ENCODE peak calls at places on chromosome X, in four cellular contexts. S is breast epithelium, A is GM12878, P is prostate gland. Y is an unnamed sample.
A peak's percentile ranks its signal among the peaks of the same experiment; 100 is the strongest.

GRCh38 chrX:138128025-138128671 is 562.2 kb downstream of the ZIC3 start:
- DNase-seq in S (no peak), A (no peak), P (peak; percentile 4), Y (no peak)

GRCh38 chrX:150893936-150894335 is 4.5 kb downstream of the CD99L2 start:
- DNase-seq in P (no peak), A (no peak), S (no peak), Y (no peak)

GRCh38 chrX:17459008-17459407 is 84.0 kb downstream of the NHS start:
- DNase-seq in A (no peak), S (no peak), P (peak; percentile 8), Y (peak; percentile 76)

GRCh38 chrX:117215683-117216082 is 752.9 kb upstream of the CT83 start:
- DNase-seq in A (no peak), P (no peak), S (no peak), Y (no peak)

GRCh38 chrX:11367609-11368430 is 74.6 kb downstream of the AMELX start:
- DNase-seq in A (no peak), S (no peak), P (no peak), Y (no peak)

GRCh38 chrX:58025979-58026378 is 115.7 kb upstream of the ZXDA start:
- DNase-seq in P (peak; percentile 4), A (no peak), S (no peak), Y (no peak)

GRCh38 chrX:85815203-85815751 is 232.1 kb downstream of the CHM start:
- DNase-seq in A (no peak), S (no peak), P (no peak), Y (no peak)

GRCh38 chrX:19912-20571 is 261.1 kb upstream of the PLCXD1 start:
- DNase-seq in P (no peak), A (no peak), S (peak; percentile 37), Y (peak; percentile 58)

GRCh38 chrX:13051529-13052172 is 7.2 kb upstream of the FAM9C start:
- DNase-seq in P (no peak), A (peak; percentile 71), S (no peak), Y (no peak)

GRCh38 chrX:13923845-13924244 is 105.8 kb downstream of the GEMIN8 start:
- DNase-seq in P (no peak), A (no peak), S (no peak), Y (no peak)

GRCh38 chrX:133961046-133961445 is 24.3 kb downstream of the GPC3 start:
- DNase-seq in S (no peak), P (no peak), A (no peak), Y (no peak)

GRCh38 chrX:68938244-68939004 is 109.6 kb downstream of the EFNB1 start:
- DNase-seq in S (no peak), P (no peak), A (no peak), Y (no peak)

GRCh38 chrX:46447384-46447783 is 97.8 kb downstream of the ZNF674 start:
- DNase-seq in P (no peak), A (no peak), S (no peak), Y (no peak)

GRCh38 chrX:109714340-109714958 is 18.6 kb downstream of the ACSL4 start:
- DNase-seq in P (no peak), S (no peak), A (no peak), Y (no peak)

GRCh38 chrX:68428431-68428830 is 4.9 kb downstream of the OPHN1 start:
- DNase-seq in P (no peak), A (no peak), S (no peak), Y (no peak)

GRCh38 chrX:6227445-6227820 is 1.2 kb downstream of the NLGN4X start:
- DNase-seq in P (no peak), A (no peak), S (no peak), Y (no peak)

GRCh38 chrX:153454901-153455550 is 9.2 kb upstream of the TREX2 start:
- DNase-seq in P (no peak), S (no peak), A (no peak), Y (no peak)

GRCh38 chrX:96707829-96708228 is 23.2 kb downstream of the DIAPH2 start:
- DNase-seq in A (no peak), P (no peak), S (no peak), Y (no peak)

GRCh38 chrX:136574548-136574947 is 42.5 kb downstream of the VGLL1 start:
- DNase-seq in P (no peak), S (no peak), A (no peak), Y (no peak)

GRCh38 chrX:71103110-71103983 is 3.2 kb downstream of the CXorf65 start:
- DNase-seq in S (no peak), P (no peak), A (no peak), Y (no peak)

GRCh38 chrX:34300871-34301270 is 168.8 kb upstream of the FAM47A start:
- DNase-seq in A (no peak), P (peak; percentile 3), S (no peak), Y (no peak)

GRCh38 chrX:7690842-7691241 is 152.1 kb upstream of the VCX start:
- DNase-seq in P (no peak), A (no peak), S (no peak), Y (no peak)

GRCh38 chrX:17361620-17362019 is 13.4 kb upstream of the NHS start:
- DNase-seq in P (no peak), A (no peak), S (no peak), Y (no peak)

GRCh38 chrX:2705036-2705435 is 13.9 kb downstream of the CD99 start:
- DNase-seq in S (no peak), P (peak; percentile 46), A (no peak), Y (no peak)
- TF ChIP-seq POLR2AphosphoS5 in S (no peak), P (peak; percentile 72), A (no peak), Y (peak; percentile 35)

GRCh38 chrX:49190783-49191032 is 4.5 kb upstream of the PRICKLE3 start:
- DNase-seq in P (no peak), A (no peak), S (no peak), Y (peak; percentile 94)
- TF ChIP-seq POLR2AphosphoS5 in P (no peak), A (no peak), S (peak; percentile 43), Y (no peak)

GRCh38 chrX:43702079-43702524 is 46.0 kb downstream of the MAOA start:
- DNase-seq in A (no peak), S (no peak), P (no peak), Y (no peak)

GRCh38 chrX:43706786-43707185 is 50.7 kb downstream of the MAOA start:
- DNase-seq in A (no peak), S (no peak), P (no peak), Y (no peak)

GRCh38 chrX:43702660-43703059 is 46.6 kb downstream of the MAOA start:
- DNase-seq in S (no peak), A (no peak), P (no peak), Y (no peak)

GRCh38 chrX:43703211-43703791 is 47.2 kb downstream of the MAOA start:
- DNase-seq in A (no peak), P (no peak), S (no peak), Y (no peak)

GRCh38 chrX:43707812-43708548 is 51.9 kb downstream of the MAOA start:
- DNase-seq in P (peak; percentile 89), A (no peak), S (no peak), Y (no peak)
- TF ChIP-seq POLR2AphosphoS5 in P (peak; percentile 89), A (no peak), S (no peak), Y (peak; percentile 74)

GRCh38 chrX:29659911-29660310 is 555.5 kb upstream of the MAGEB2 start:
- DNase-seq in S (no peak), P (no peak), A (no peak), Y (no peak)

GRCh38 chrX:29662101-29662500 is 553.3 kb upstream of the MAGEB2 start:
- DNase-seq in S (no peak), P (no peak), A (no peak), Y (no peak)

GRCh38 chrX:29661290-29661689 is 554.1 kb upstream of the MAGEB2 start:
- DNase-seq in A (no peak), P (no peak), S (no peak), Y (no peak)

GRCh38 chrX:29665532-29665931 is 549.8 kb upstream of the MAGEB2 start:
- DNase-seq in A (no peak), S (no peak), P (no peak), Y (no peak)

DNA sequence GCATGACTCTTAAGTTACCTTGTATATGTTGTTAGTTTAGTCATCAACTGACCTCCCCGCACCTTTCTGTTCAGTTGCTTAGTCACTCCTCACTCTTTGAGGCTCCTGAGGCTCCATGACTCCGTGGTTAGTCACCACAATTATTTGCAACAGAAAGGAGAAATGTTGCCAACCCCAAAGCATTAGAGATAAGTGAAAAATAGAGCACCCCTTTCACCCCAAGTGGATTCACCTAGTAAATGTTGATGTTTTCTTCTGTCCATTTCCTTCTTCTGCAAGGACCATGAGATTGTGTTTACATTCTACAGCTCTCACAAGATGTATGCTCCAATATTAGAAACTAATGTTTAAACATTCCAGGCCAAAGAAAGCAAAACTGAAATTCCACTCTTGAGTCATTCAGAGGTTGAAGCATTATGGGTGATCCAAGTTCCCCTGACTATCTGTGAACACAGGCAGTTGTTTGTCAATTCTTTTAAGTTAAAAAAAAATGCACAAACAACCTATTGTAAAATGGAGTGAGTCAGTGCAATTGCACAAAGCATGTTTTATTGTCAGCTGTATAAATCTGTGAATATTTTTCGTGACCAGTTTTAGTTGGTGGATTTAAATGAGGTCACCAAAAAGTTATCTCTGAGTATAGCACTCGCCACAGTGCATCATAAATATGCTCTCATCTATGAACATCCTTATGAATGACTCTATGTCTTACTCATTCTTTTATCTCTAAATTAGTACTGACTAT is 552.4 kb upstream of the MAGEB2 start:
- DNase-seq in A (peak; percentile 7), P (no peak), S (no peak), Y (no peak)
- TF ChIP-seq POLR2AphosphoS5 in A (no peak), P (no peak), S (no peak), Y (no peak)